ENCODE peak calls at places on chromosome 9, in four cellular contexts. N, O, M and Z are unnamed samples.
A peak's percentile ranks its signal among the peaks of the same experiment; 100 is the strongest.

GRCh38 chr9:136975624-136976023 is 1.7 kb upstream of the PTGDS start:
- DNase-seq in N (no peak), O (no peak), M (no peak), Z (no peak)

GRCh38 chr9:130779153-130779855 is 55.8 kb upstream of the ABL1 start:
- DNase-seq in N (no peak), O (no peak), M (peak; percentile 54), Z (no peak)

GRCh38 chr9:79610019-79610760 is 38.4 kb downstream of the TLE4 start:
- DNase-seq in N (no peak), O (peak; percentile 40), M (peak; percentile 20), Z (peak; percentile 80)

GRCh38 chr9:21096172-21096900 is 18.6 kb upstream of the IFNB1 start:
- DNase-seq in N (no peak), O (no peak), M (peak; percentile 86), Z (no peak)

GRCh38 chr9:100111235-100111634 is 12.2 kb downstream of the INVS start:
- DNase-seq in N (peak; percentile 54), O (no peak), M (peak; percentile 99), Z (peak; percentile 29)

GRCh38 chr9:121638901-121639592 is 12.4 kb upstream of the DAB2IP start:
- DNase-seq in N (no peak), O (no peak), M (no peak), Z (no peak)

GRCh38 chr9:74172874-74173273 is 324.3 kb upstream of the RORB start:
- DNase-seq in N (no peak), O (no peak), M (no peak), Z (no peak)

GRCh38 chr9:130663258-130664171 is 879 bp upstream of the PRDM12 start:
- DNase-seq in N (no peak), O (peak; percentile 68), M (no peak), Z (no peak)

GRCh38 chr9:14320272-14321245 is 6.6 kb upstream of the NFIB start:
- DNase-seq in N (no peak), O (no peak), M (peak; percentile 99), Z (peak; percentile 23)
- H3K4me3 ChIP-seq in N (peak overlapping the region; percentile 74), O (peak overlapping the region; percentile 56), M (no peak overlapping the region), Z (peak overlapping the region; percentile 76)

DNA sequence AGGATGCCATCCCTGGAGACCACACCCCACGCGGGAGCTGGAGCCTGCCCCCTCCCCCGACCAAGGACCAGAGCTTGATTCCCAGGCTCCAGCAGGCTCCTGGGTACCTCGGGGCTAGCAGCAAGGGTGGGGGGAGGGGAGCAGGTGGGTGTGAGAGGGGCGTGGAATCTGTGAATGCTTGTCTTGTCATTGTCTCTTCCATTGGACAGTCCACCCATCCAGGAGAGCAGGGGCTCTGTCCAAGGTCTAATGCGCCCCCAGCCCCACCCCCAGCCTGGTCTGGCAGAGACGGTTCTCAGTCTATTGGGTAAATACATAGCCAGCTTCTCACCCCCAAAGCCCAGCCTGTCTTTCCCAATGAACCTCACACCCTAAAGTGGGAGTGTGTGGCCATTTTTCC is 22.8 kb downstream of the URM1 start:
- DNase-seq in N (no peak), O (peak; percentile 43), M (no peak), Z (no peak)
- H3K27me3 ChIP-seq in N (no peaks in the 10 kb centered on the region), O (no peaks in the 10 kb centered on the region), M (peaks cover 12% of the 10 kb centered on the region), Z (no peaks in the 10 kb centered on the region)

DNA sequence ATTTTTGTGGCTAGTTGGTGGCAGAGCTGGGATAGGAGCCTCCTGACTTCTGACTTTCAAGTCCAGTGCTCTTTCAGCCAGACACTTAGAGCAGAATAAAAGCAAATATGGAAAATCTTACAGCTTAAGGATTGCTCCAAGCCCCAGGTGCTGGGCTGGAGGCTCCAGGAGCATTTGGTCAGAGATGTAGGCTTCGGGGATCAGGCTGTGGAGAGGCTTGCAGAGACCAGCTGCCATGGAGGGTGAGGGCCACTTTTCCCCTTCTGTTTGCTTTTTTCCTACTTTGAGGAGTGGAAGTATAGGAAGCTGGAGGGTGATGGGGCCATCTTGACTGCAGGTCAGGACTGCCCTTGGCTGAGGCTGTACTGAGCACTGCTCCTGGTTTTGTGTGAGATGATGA is 58.9 kb downstream of the RGS3 start:
- DNase-seq in N (no peak), O (no peak), M (no peak), Z (no peak)
- H3K4me3 ChIP-seq in N (no peak overlapping the region), O (no peak overlapping the region), M (no peak overlapping the region), Z (no peak overlapping the region)

DNA sequence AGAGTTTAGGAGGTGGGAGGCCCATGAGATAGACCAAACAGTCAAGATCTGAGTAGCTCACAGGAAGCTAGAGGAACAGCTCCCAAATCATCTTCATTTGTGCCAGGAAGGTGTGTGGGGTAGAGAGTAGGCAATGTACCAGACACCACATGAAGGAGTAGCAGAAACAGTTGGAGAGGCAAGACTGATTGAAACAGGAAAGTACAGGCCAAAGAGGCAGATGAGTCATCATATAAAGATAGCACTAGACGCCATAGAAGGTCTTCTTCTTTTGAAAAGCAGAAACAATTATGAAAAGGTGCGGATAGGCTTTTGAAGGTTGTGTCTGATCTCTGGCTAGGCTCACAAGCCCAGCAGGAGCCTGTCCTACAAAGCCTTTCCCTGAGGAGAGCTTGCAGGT is 62.7 kb upstream of the PALM2AKAP2 start:
- DNase-seq in N (no peak), O (no peak), M (no peak), Z (no peak)
- H3K27me3 ChIP-seq in N (no peaks in the 10 kb centered on the region), O (no peaks in the 10 kb centered on the region), M (no peaks in the 10 kb centered on the region), Z (no peaks in the 10 kb centered on the region)

DNA sequence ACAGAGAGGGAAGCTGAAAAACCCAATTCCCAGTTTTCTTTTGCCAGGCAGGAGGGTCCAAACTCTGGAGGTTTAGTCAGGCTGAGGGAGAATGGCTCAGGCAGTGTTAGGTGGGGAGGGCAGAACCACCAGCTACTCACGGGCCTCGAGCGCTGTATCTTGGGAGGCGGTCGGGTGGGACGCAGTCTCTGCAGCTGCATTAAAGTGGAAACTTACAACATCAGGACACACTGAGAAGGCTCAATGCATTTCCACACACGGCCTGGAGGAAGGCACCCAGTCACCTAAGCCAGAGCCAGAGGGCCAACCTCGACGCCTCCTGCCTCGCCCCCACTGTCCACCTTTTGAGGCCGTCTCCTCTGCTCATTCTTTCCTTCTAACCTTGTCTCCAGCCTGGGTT is 55.6 kb downstream of the CRB2 start:
- DNase-seq in N (no peak), O (no peak), M (no peak), Z (no peak)
- H3K4me3 ChIP-seq in N (no peak overlapping the region), O (no peak overlapping the region), M (no peak overlapping the region), Z (no peak overlapping the region)

GRCh38 chr9:132978451-132979087 is at the start of gene GFI1B:
- DNase-seq in N (no peak), O (peak; percentile 16), M (no peak), Z (no peak)

GRCh38 chr9:132976571-132976970 is 1.9 kb upstream of the GFI1B start:
- DNase-seq in N (no peak), O (no peak), M (no peak), Z (no peak)

GRCh38 chr9:132973713-132974112 is 4.8 kb upstream of the GFI1B start:
- DNase-seq in N (no peak), O (peak; percentile 62), M (peak; percentile 13), Z (no peak)

GRCh38 chr9:132982508-132982907 is 4.0 kb downstream of the GFI1B start:
- DNase-seq in N (no peak), O (no peak), M (no peak), Z (no peak)

DNA sequence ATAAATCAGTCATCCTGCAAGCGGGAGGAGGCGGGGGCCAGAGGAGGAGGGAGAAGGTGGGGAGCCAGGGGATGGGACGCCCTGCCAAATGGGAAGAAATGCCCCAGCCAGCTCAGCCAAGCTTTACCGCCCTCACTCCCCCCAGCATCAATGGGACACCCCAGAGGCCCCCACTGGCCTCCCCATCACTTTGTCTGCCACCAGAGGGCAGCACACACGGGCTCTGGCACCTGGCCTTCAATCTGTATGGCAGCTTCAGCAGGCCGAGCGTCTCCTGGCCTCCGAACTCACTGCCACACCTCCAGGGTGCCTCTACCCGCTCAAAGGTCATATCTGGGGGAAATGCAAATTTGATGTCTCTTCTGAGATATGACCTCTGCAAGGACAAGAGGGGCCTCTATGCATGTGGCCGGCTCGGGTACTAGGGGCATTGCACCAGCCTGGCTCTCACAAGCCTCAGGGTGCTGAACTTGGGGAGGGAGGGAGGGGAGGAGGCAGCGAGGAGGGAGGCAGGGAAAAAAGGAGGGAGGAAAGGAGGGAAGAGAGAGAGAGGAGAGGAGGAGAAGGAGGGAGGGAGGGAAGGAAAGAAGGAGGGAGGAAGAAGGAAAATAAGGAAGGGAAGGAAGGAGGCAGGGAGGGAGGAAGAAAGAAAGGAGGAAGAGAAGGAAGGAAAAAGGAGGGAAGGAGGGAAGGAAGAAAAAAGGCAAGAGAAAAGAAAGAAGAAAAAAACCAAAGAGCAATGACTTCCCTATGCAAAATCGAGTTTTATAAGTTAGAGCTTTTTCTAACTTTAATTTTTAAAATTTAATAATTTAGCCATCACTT is 656 bp upstream of the GFI1B start:
- DNase-seq in N (peak; percentile 35), O (peak; percentile 82), M (peak; percentile 33), Z (peak; percentile 73)
- H3K27me3 ChIP-seq in N (no peaks in the 10 kb centered on the region), O (peaks cover 71% of the 10 kb centered on the region), M (peaks cover 20% of the 10 kb centered on the region), Z (peaks cover 59% of the 10 kb centered on the region)

DNA sequence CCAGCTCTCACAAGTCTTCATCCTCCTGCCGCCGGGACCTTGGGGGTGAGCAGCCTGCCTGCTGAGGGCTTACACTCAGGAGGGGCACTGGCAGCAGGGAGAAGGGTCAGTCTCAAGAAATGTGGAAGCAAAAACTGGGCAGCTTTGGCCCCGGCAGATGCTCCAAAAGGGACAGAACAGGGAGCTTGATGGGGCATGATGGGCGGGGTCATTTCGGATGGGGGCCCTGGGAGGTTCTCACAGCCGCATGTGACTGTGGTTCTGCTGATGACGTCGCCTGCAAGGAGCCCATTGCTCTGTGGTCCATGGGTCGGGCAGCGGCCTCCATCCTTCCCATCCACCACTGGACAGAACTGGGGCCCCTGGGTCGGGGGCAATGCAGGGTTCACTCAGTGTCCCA is 76.6 kb downstream of the OLFM1 start:
- DNase-seq in N (no peak), O (no peak), M (no peak), Z (no peak)
- H3K4me3 ChIP-seq in N (no peak overlapping the region), O (no peak overlapping the region), M (no peak overlapping the region), Z (no peak overlapping the region)

DNA sequence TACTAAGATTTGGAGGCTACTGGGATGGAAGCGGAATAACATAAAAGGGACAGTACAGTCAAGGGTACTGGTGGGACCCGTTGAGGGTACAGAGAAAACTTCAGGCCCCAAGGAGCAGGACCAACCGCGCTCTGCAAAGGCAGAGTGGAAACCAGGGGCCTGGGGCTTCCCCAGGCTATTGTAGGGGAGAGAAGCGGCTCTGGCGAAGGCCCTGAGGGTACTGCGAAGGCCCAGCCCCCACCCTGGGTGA is 449 bp downstream of the TPM2 start:
- DNase-seq in N (no peak), O (no peak), M (no peak), Z (no peak)
- H3K27me3 ChIP-seq in N (no peaks in the 10 kb centered on the region), O (no peaks in the 10 kb centered on the region), M (no peaks in the 10 kb centered on the region), Z (no peaks in the 10 kb centered on the region)